ENCODE peak calls at places on chromosomes 7 and 10, in six cellular contexts. L, K, Z, R, Y and J are unnamed samples.

GRCh38 chr7:132117181-132117580 is 459.1 kb downstream of the PLXNA4 start:
- DNase-seq in L (no peak), K (peak; percentile 26), Z (no peak), R (no peak), Y (peak; percentile 11), J (peak; percentile 40)

GRCh38 chr10:484441-484924 is 205.0 kb downstream of the DIP2C start:
- DNase-seq in L (no peak), K (peak; percentile 84), Z (peak; percentile 82), R (peak; percentile 67), Y (peak; percentile 33), J (peak; percentile 69)

GRCh38 chr7:106679153-106679931 is 18.4 kb upstream of the CCDC71L start:
- DNase-seq in L (no peak), K (peak; percentile 57), Z (no peak), R (no peak), Y (peak; percentile 58), J (peak; percentile 77)

GRCh38 chr7:139697031-139697430 is 80.8 kb downstream of the HIPK2 start:
- DNase-seq in L (no peak), K (no peak), Z (no peak), R (no peak), Y (no peak), J (no peak)

GRCh38 chr10:118571123-118571522 is 24.3 kb downstream of the PRLHR start:
- DNase-seq in L (no peak), K (no peak), Z (no peak), R (no peak), Y (peak; percentile 70), J (no peak)

GRCh38 chr10:72834183-72834825 is 59.2 kb upstream of the OIT3 start:
- DNase-seq in L (no peak), K (peak; percentile 88), Z (peak; percentile 46), R (no peak), Y (peak; percentile 88), J (peak; percentile 55)

GRCh38 chr7:136857573-136857972 is 10.9 kb upstream of the CHRM2 start:
- DNase-seq in L (no peak), K (peak; percentile 59), Z (peak; percentile 61), R (no peak), Y (peak; percentile 44), J (peak; percentile 31)

GRCh38 chr7:157097569-157097968 is 41.2 kb upstream of the UBE3C start:
- DNase-seq in L (no peak), K (no peak), Z (no peak), R (no peak), Y (no peak), J (no peak)

GRCh38 chr7:91690541-91690940 is 190.0 kb downstream of the MTERF1 start:
- DNase-seq in L (no peak), K (no peak), Z (no peak), R (no peak), Y (no peak), J (no peak)

GRCh38 chr7:159105845-159106614 is 38.6 kb downstream of the VIPR2 start:
- DNase-seq in L (no peak), K (peak; percentile 20), Z (no peak), R (peak; percentile 49), Y (no peak), J (no peak)

GRCh38 chr10:74855027-74855426 is 28.6 kb downstream of the KAT6B start:
- DNase-seq in L (no peak), K (no peak), Z (peak; percentile 37), R (no peak), Y (no peak), J (no peak)

GRCh38 chr10:98259606-98260319 is 8.2 kb downstream of the LOXL4 start:
- DNase-seq in L (no peak), K (peak; percentile 18), Z (no peak), R (no peak), Y (no peak), J (no peak)

GRCh38 chr7:119219663-119220062 is 995.2 kb downstream of the ANKRD7 start:
- DNase-seq in L (no peak), K (no peak), Z (no peak), R (no peak), Y (no peak), J (no peak)

GRCh38 chr7:151459726-151460473 is 20.0 kb upstream of the CRYGN start:
- DNase-seq in L (peak; percentile 72), K (peak; percentile 92), Z (no peak), R (peak; percentile 90), Y (peak; percentile 81), J (peak; percentile 76)
- H3K4me3 ChIP-seq in L (peak overlapping the region; percentile 23), K (peak overlapping the region; percentile 31), Z (no peak overlapping the region), R (no peak overlapping the region), Y (peak overlapping the region; percentile 33), J (peak overlapping the region; percentile 35)

GRCh38 chr7:64667311-64667710 is 1.4 kb downstream of the ZNF107 start:
- DNase-seq in L (no peak), K (no peak), Z (no peak), R (no peak), Y (no peak), J (no peak)
- H3K4me3 ChIP-seq in L (no peak overlapping the region), K (no peak overlapping the region), Z (no peak overlapping the region), R (no peak overlapping the region), Y (no peak overlapping the region), J (no peak overlapping the region)

GRCh38 chr10:104260775-104261115 is 6.1 kb downstream of the GSTO1 start:
- DNase-seq in L (no peak), K (peak; percentile 80), Z (no peak), R (no peak), Y (peak; percentile 86), J (peak; percentile 71)

GRCh38 chr10:104259456-104259855 is 4.8 kb downstream of the GSTO1 start:
- DNase-seq in L (no peak), K (no peak), Z (no peak), R (no peak), Y (no peak), J (no peak)

GRCh38 chr10:104262055-104262454 is 6.9 kb upstream of the GSTO2 start:
- DNase-seq in L (no peak), K (no peak), Z (no peak), R (no peak), Y (no peak), J (no peak)

GRCh38 chr10:104258209-104258608 is 3.5 kb downstream of the GSTO1 start:
- DNase-seq in L (no peak), K (no peak), Z (no peak), R (no peak), Y (no peak), J (no peak)

GRCh38 chr10:104259999-104260774 is 5.5 kb downstream of the GSTO1 start:
- DNase-seq in L (no peak), K (peak; percentile 72), Z (no peak), R (no peak), Y (peak; percentile 62), J (peak; percentile 60)
- H3K4me3 ChIP-seq in L (no peak overlapping the region), K (no peak overlapping the region), Z (no peak overlapping the region), R (no peak overlapping the region), Y (no peak overlapping the region), J (no peak overlapping the region)

GRCh38 chr7:149772236-149772820 is 1.1 kb downstream of the ZNF467 start:
- DNase-seq in L (peak; percentile 79), K (no peak), Z (peak; percentile 35), R (no peak), Y (no peak), J (no peak)
- H3K4me3 ChIP-seq in L (peak overlapping the region; percentile 73), K (peak overlapping the region; percentile 71), Z (peak overlapping the region; percentile 75), R (peak overlapping the region; percentile 87), Y (peak overlapping the region; percentile 61), J (peak overlapping the region; percentile 58)

GRCh38 chr10:100909506-100910260 is 3.1 kb upstream of the SLF2 start:
- DNase-seq in L (no peak), K (peak; percentile 57), Z (no peak), R (no peak), Y (no peak), J (no peak)

GRCh38 chr10:100912013-100912608 is 652 bp upstream of the SLF2 start:
- DNase-seq in L (no peak), K (peak; percentile 61), Z (no peak), R (no peak), Y (no peak), J (peak; percentile 29)

GRCh38 chr10:100912609-100913469 is at the start of gene SLF2:
- DNase-seq in L (peak; percentile 97), K (peak; percentile 99), Z (peak; percentile 98), R (peak; percentile 98), Y (peak; percentile 99), J (peak; percentile 97)

GRCh38 chr10:100913470-100913865 is 705 bp downstream of the SLF2 start:
- DNase-seq in L (no peak), K (no peak), Z (no peak), R (no peak), Y (no peak), J (no peak)

DNA sequence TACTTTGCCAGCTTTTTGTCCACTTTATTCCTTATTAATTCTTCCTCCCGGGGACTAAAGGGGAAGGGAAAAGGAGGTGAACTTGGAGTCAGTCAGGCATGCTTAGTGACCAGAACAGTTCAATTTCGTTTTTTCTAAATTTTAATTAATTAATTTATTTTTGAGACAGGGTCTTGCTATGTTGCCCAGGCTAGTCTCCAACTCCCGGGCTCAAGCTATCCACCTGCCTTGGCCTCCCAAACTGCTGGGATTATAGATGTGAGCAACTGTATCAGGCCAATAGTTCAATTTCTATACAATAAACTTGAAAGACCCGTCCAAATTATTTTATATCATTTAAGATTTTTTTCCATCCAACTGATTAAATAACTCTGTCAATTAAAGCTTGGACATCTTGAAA is 1.3 kb upstream of the SLF2 start:
- DNase-seq in L (no peak), K (no peak), Z (no peak), R (no peak), Y (no peak), J (no peak)
- H3K4me3 ChIP-seq in L (no peak overlapping the region), K (no peak overlapping the region), Z (no peak overlapping the region), R (no peak overlapping the region), Y (no peak overlapping the region), J (no peak overlapping the region)